ENCODE peak calls at places on chromosomes 11 and 22, in eight cellular contexts. Y is right cardiac atrium, H is adrenal gland, N is HAP-1, C is heart right ventricle, F is tibial nerve, P is psoas muscle, T is body of pancreas. Z is an unnamed sample.

GRCh38 chr11:113831314-113831713 is 44.1 kb downstream of the USP28 start:
- DNase-seq in F (no peak), H (no peak), C (no peak), T (no peak), Y (no peak), N (no peak), P (no peak), Z (no peak)

GRCh38 chr11:57301711-57302423 is 22.9 kb downstream of the TNKS1BP1 start:
- DNase-seq in P (no peak), C (no peak), H (no peak), T (no peak), Y (no peak), F (no peak), N (no peak), Z (no peak)

GRCh38 chr11:123103326-123103980 is 41.5 kb upstream of the HSPA8 start:
- DNase-seq in T (peak; percentile 46), Y (peak; percentile 63), C (no peak), P (peak; percentile 20), N (peak; percentile 66), H (peak; percentile 49), F (peak; percentile 59), Z (peak; percentile 51)

GRCh38 chr11:101487775-101488174 is 96.0 kb downstream of the TRPC6 start:
- DNase-seq in P (no peak), F (no peak), H (no peak), C (no peak), N (no peak), T (no peak), Y (no peak), Z (no peak)

GRCh38 chr11:124897681-124898680 is at the start of gene ROBO4:
- DNase-seq in Y (peak; percentile 57), C (peak; percentile 71), T (no peak), P (peak; percentile 53), H (no peak), N (no peak), F (peak; percentile 34), Z (no peak)

GRCh38 chr11:34002420-34002819 is 49.1 kb upstream of the CAPRIN1 start:
- DNase-seq in N (no peak), T (peak; percentile 43), F (no peak), Y (no peak), P (no peak), C (no peak), H (no peak), Z (no peak)

GRCh38 chr22:26502688-26503561 is 9.3 kb downstream of the TFIP11 start:
- DNase-seq in H (peak; percentile 31), P (peak; percentile 29), T (peak; percentile 47), C (peak; percentile 25), Y (no peak), N (no peak), F (no peak), Z (peak; percentile 69)

GRCh38 chr22:49257551-49257951 is 570.1 kb downstream of the BRD1 start:
- DNase-seq in H (no peak), P (no peak), F (no peak), C (no peak), T (no peak), N (no peak), Y (no peak), Z (no peak)

GRCh38 chr11:2993000-2993330 is 836 bp upstream of the NAP1L4 start:
- DNase-seq in N (no peak), P (no peak), F (no peak), Y (no peak), H (no peak), C (no peak), T (no peak), Z (no peak)

GRCh38 chr11:32881286-32881685 is 11.3 kb upstream of the QSER1 start:
- DNase-seq in P (no peak), T (no peak), C (no peak), N (no peak), Y (no peak), H (no peak), F (no peak), Z (no peak)

GRCh38 chr11:117457835-117458234 is 130.2 kb downstream of the CEP164 start:
- DNase-seq in C (no peak), H (no peak), P (no peak), F (no peak), N (no peak), T (peak; percentile 48), Y (no peak), Z (no peak)

GRCh38 chr11:88312665-88313064 is 24.9 kb downstream of the CTSC start:
- DNase-seq in N (no peak), Y (no peak), F (no peak), P (no peak), C (no peak), H (no peak), T (no peak), Z (no peak)

GRCh38 chr22:45578524-45579147 is 76.0 kb downstream of the FBLN1 start:
- DNase-seq in F (no peak), T (no peak), Y (peak; percentile 2), N (no peak), P (no peak), H (no peak), C (no peak), Z (no peak)

GRCh38 chr22:45576730-45577464 is 74.2 kb downstream of the FBLN1 start:
- DNase-seq in P (no peak), F (no peak), T (no peak), C (no peak), N (no peak), H (no peak), Y (peak; percentile 16), Z (no peak)

GRCh38 chr22:45576273-45576625 is 73.6 kb downstream of the FBLN1 start:
- DNase-seq in H (no peak), P (no peak), F (no peak), T (no peak), N (no peak), C (no peak), Y (peak; percentile 4), Z (no peak)

GRCh38 chr22:45579306-45579705 is 76.6 kb downstream of the FBLN1 start:
- DNase-seq in P (no peak), C (no peak), T (no peak), F (no peak), N (no peak), Y (peak; percentile 7), H (no peak), Z (no peak)

GRCh38 chr22:45577746-45578523 is 75.3 kb downstream of the FBLN1 start:
- DNase-seq in C (peak; percentile 86), N (peak; percentile 66), F (peak; percentile 78), H (peak; percentile 83), P (peak; percentile 81), T (peak; percentile 84), Y (peak; percentile 80), Z (peak; percentile 57)
- H3K4me1 ChIP-seq in C (no peaks in the 10 kb centered on the region), N (no peaks in the 10 kb centered on the region), F (no peaks in the 10 kb centered on the region), H (peaks cover 3% of the 10 kb centered on the region), P (no peaks in the 10 kb centered on the region), T (no peaks in the 10 kb centered on the region), Y (no peaks in the 10 kb centered on the region), Z (peaks cover 6% of the 10 kb centered on the region)

DNA sequence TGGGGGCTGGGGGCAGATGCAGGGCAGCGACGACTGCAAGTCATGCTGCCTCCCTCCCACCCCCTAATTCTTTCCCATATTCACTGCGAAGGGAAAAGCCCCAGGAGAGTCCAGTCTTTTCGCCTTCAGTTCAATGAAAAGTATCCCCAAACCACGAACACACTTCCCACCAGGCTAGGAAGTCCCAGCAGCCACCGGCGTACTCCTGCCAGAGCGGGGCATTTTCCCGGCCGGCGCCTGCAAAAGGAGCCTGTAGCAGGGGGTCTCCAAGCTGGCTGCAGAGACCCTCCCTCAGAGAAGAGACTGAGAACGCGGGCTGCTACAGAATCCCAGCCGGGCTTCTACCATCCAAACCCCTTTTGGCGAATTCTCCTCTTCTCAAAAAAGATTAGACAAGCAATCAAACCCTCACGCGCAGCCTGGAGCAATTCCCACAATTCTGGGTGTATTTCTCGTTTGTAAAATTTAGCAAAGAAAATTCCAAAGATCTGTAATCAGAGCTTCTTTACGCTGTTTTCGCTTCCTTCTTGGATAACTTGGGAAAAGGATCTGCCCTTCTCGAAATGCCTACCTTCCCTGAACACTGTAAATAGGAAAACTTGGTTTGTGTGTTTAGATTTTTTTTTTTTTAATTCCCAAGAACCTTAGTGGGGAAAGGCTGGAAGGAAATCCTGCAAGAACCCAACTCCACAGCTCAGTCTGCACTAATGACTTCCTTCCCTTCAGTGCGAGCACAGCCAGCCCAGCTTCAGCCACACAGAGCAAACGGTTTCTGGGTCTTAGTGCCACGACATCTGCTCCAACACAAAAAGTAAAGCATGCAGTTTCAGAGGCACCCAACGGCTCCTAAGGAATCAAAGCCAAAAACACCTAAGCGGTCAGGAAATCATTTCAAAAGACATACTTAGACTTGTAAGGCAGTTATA is 236.4 kb downstream of the TTC28 start:
- DNase-seq in P (peak; percentile 43), T (peak; percentile 79), Y (peak; percentile 56), N (peak; percentile 81), H (peak; percentile 72), C (peak; percentile 55), F (peak; percentile 67), Z (no peak)
- H3K4me1 ChIP-seq in P (peaks cover 53% of the 10 kb centered on the region), T (peaks cover 35% of the 10 kb centered on the region), Y (no peaks in the 10 kb centered on the region), N (peaks cover 45% of the 10 kb centered on the region), H (peaks cover 17% of the 10 kb centered on the region), C (peaks cover 21% of the 10 kb centered on the region), F (peaks cover 19% of the 10 kb centered on the region), Z (peaks cover 12% of the 10 kb centered on the region)

GRCh38 chr11:61880454-61880853 is 10.9 kb downstream of the FADS3 start:
- DNase-seq in T (no peak), P (no peak), F (no peak), N (no peak), Y (no peak), H (no peak), C (no peak), Z (no peak)
- H3K4me1 ChIP-seq in T (no peaks in the 10 kb centered on the region), P (no peaks in the 10 kb centered on the region), F (no peaks in the 10 kb centered on the region), N (peaks cover 4% of the 10 kb centered on the region), Y (no peaks in the 10 kb centered on the region), H (no peaks in the 10 kb centered on the region), C (peaks cover 36% of the 10 kb centered on the region), Z (no peaks in the 10 kb centered on the region)

GRCh38 chr11:1845571-1846452 is 7.0 kb downstream of the TNNI2 start:
- DNase-seq in T (no peak), H (peak; percentile 70), Y (no peak), P (peak; percentile 25), F (no peak), C (peak; percentile 11), N (no peak), Z (peak; percentile 47)
- H3K4me1 ChIP-seq in T (peaks cover 57% of the 10 kb centered on the region), H (peaks cover 75% of the 10 kb centered on the region), Y (no peaks in the 10 kb centered on the region), P (no peaks in the 10 kb centered on the region), F (no peaks in the 10 kb centered on the region), C (peaks cover 5% of the 10 kb centered on the region), N (no peaks in the 10 kb centered on the region), Z (peaks cover 69% of the 10 kb centered on the region)

DNA sequence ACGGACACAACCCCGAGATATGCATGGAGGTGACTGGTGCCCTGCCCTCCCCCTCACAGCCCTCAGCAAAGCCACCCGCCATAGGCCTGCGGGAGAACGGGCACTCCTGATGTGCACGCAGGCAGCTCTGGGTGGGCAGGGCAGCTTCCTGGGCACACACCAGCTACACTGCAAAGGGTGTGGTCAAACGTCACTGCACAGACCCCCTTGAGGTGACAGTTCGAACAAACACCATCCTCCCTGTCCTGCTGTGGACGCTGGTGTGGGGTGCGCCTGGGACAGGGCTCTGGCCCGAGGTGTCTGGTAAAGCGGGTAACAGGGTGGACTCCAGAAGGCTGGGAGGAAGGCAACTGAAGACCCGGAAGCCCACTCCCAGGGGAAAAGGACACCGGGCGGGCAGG is 21.9 kb upstream of the MOB2 start:
- DNase-seq in H (no peak), N (no peak), P (no peak), T (no peak), Y (peak; percentile 10), F (no peak), C (no peak), Z (no peak)
- H3K4me1 ChIP-seq in H (peaks cover 26% of the 10 kb centered on the region), N (peaks cover 4% of the 10 kb centered on the region), P (peaks cover 64% of the 10 kb centered on the region), T (peaks cover 10% of the 10 kb centered on the region), Y (peaks cover 29% of the 10 kb centered on the region), F (peaks cover 40% of the 10 kb centered on the region), C (peaks cover 59% of the 10 kb centered on the region), Z (peaks cover 13% of the 10 kb centered on the region)

Z was measured in CD4-positive, alpha-beta memory T cell.